ENCODE peak calls at places on chromosomes 7 and 10, in five cellular contexts. I is GM12878, H is HepG2, V is H1, F is K562. L is an unnamed sample.

GRCh38 chr10:102645388-102645740 is 1.1 kb downstream of the TRIM8 start:
- DNase-seq in I (no peak), H (peak; percentile 79), V (no peak), F (no peak), L (peak; percentile 63)

GRCh38 chr7:2399848-2400587 is 3.4 kb upstream of the CHST12 start:
- DNase-seq in I (no peak), H (peak; percentile 76), V (no peak), F (peak; percentile 46), L (no peak)

GRCh38 chr10:51928182-51928581 is 228.8 kb upstream of the CSTF2T start:
- DNase-seq in I (no peak), H (no peak), V (no peak), F (no peak), L (no peak)

GRCh38 chr10:32793033-32793432 is 165.0 kb downstream of the ITGB1 start:
- DNase-seq in I (no peak), H (no peak), V (no peak), F (no peak), L (no peak)

GRCh38 chr7:149205690-149206381 is 10.5 kb downstream of the ZNF282 start:
- DNase-seq in I (no peak), H (no peak), V (no peak), F (no peak), L (no peak)

GRCh38 chr10:123642293-123642692 is 23.9 kb upstream of the GPR26 start:
- DNase-seq in I (no peak), H (no peak), V (no peak), F (no peak), L (peak; percentile 22)

GRCh38 chr7:154167807-154168206 is 115.6 kb downstream of the DPP6 start:
- DNase-seq in I (no peak), H (no peak), V (no peak), F (no peak), L (no peak)

GRCh38 chr10:14356921-14357320 is 26.2 kb upstream of the FRMD4A start:
- DNase-seq in I (no peak), H (no peak), V (no peak), F (no peak), L (no peak)

GRCh38 chr7:147492621-147493020 is 1097.9 kb upstream of the C7orf33 start:
- DNase-seq in I (no peak), H (no peak), V (no peak), F (no peak), L (no peak)

DNA sequence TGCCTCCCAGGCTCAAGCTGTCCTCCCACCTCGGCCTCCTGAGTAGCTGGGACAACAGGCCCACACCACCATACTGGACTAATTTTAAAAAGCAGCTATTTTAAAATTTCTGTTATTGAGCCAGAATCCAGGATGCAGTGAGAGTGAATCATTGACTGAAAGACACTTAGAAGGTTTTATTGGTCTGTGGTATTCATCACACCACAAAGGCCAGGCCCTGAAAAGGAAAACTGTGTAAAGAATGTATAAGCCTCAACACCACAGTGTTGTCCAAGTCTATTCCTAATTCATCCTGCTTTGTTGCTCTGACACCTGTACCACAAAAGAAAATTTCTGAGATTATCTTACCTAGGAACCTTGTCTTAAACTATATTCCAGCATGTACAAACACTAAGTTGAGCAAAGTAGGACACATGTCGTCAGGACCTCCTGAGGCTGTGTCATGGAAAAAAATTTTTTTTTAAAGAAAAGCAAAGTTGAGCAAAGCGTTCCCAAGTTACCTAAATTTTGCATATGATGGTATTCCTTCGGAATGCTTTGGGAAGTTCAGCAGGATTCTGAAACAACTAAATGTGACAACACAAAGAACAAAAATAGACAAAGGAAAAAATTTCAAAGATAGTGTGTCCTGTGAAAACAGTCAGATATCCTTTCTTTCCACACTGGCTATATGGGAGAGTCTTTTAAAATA is 129.6 kb upstream of the MKLN1 start:
- DNase-seq in I (no peak), H (no peak), V (no peak), F (no peak), L (no peak)
- TF ChIP-seq CREB1 in I (no peak), H (no peak), V (no peak), F (no peak), L (no peak)

GRCh38 chr7:102410918-102411317 is 14.8 kb downstream of the PRKRIP1 start:
- DNase-seq in I (no peak), H (no peak), V (no peak), F (no peak), L (no peak)
- H3K4me1 ChIP-seq in I (peaks cover 30% of the 10 kb centered on the region), H (no peaks in the 10 kb centered on the region), V (no peaks in the 10 kb centered on the region), F (no peaks in the 10 kb centered on the region), L (no peaks in the 10 kb centered on the region)

GRCh38 chr7:129363-130221 is 62.8 kb upstream of the FAM20C start:
- DNase-seq in I (no peak), H (no peak), V (no peak), F (no peak), L (no peak)
- TF ChIP-seq CREB1 in I (no peak), H (no peak), V (no peak), F (no peak), L (no peak)

DNA sequence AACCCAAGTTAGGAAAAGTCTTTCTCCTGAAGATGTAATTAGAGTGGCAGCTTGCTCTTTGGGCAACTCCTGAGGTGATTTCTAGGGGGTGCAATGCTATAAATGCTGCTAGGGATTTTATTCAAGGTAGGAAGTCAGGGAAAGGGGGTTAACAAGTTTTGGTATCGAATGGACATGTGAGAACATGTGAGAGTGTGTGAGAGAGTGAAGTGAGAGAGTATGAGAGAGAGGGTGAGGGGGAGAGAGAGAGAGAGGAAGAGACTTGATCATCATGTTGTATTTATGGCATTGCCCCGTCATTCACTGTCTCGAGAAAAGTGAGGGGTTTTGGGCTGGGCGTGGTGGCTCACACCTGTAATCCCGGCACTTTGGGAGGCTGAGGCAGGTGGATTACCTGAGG is 50.9 kb downstream of the MCU start:
- DNase-seq in I (no peak), H (no peak), V (no peak), F (no peak), L (no peak)
- H3K4me1 ChIP-seq in I (no peaks in the 10 kb centered on the region), H (peaks cover 22% of the 10 kb centered on the region), V (no peaks in the 10 kb centered on the region), F (no peaks in the 10 kb centered on the region), L (peaks cover 30% of the 10 kb centered on the region)

GRCh38 chr7:5755704-5756131 is 25.7 kb downstream of the RNF216 start:
- DNase-seq in I (no peak), H (no peak), V (no peak), F (peak; percentile 47), L (no peak)
- TF ChIP-seq CREB1 in I (no peak), H (no peak), V (no peak), F (no peak), L (no peak)

GRCh38 chr7:140677496-140677895 is 4.8 kb downstream of the ADCK2 start:
- DNase-seq in I (no peak), H (no peak), V (no peak), F (no peak), L (no peak)

GRCh38 chr7:140674356-140674800 is 1.6 kb downstream of the ADCK2 start:
- DNase-seq in I (no peak), H (no peak), V (no peak), F (no peak), L (no peak)

GRCh38 chr7:140674899-140675701 is 2.4 kb downstream of the ADCK2 start:
- DNase-seq in I (no peak), H (peak; percentile 34), V (no peak), F (peak; percentile 69), L (peak; percentile 75)

GRCh38 chr7:140676303-140676702 is 3.6 kb downstream of the ADCK2 start:
- DNase-seq in I (no peak), H (no peak), V (no peak), F (no peak), L (no peak)

DNA sequence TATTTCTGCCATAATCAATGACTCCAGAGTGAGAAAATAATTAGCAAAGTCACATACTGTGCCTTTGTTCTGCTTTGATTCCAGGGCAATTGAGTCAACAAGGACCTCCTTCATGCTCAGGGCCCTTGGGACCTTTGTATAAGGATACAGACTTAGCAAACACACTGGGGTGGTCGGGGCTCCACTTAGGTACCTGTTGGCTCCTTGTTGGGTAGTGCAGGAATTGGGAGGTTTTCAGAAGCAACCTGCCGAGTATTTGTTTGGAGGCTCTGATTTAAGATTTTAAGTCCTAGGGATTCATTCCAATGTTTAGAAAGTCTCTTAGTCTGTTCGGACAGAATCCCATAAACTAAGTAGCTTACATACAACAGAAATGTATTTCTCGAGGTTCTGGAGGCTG is 3.0 kb downstream of the ADCK2 start:
- DNase-seq in I (no peak), H (no peak), V (no peak), F (no peak), L (no peak)
- H3K4me1 ChIP-seq in I (peaks cover 39% of the 10 kb centered on the region), H (peaks cover 16% of the 10 kb centered on the region), V (peaks cover 6% of the 10 kb centered on the region), F (peaks cover 18% of the 10 kb centered on the region), L (peaks cover 20% of the 10 kb centered on the region)

GRCh38 chr7:44152971-44153947 is 12.1 kb upstream of the MYL7 start:
- DNase-seq in I (no peak), H (no peak), V (no peak), F (no peak), L (peak; percentile 25)
- TF ChIP-seq CREB1 in I (no peak), H (no peak), V (no peak), F (no peak), L (no peak)

DNA sequence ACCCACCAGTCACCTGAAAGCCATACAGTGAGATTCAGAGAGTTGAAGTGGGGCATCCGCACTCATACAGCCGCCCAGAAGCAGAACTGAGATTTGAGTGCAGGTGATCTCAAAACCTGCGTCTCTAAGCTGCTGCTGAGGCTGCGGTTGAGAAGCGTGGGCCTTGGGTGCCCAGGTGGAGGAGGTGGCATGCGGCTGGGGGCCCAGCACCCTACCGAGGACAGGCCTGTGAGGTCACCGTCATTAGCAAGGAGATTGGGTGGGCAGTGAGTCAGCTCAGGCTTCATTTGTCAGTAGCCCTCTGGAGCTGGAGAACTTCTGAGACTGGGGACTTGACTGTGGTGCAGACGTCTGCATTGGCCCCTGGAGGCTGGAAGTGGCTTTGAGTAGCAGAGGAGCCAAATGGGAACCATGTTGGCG is 29.8 kb downstream of the ZMIZ1 start:
- DNase-seq in I (peak; percentile 57), H (no peak), V (no peak), F (no peak), L (no peak)
- H3K4me1 ChIP-seq in I (peaks cover 50% of the 10 kb centered on the region), H (peaks cover 88% of the 10 kb centered on the region), V (peaks cover 39% of the 10 kb centered on the region), F (peaks cover 41% of the 10 kb centered on the region), L (peaks cover 9% of the 10 kb centered on the region)

DNA sequence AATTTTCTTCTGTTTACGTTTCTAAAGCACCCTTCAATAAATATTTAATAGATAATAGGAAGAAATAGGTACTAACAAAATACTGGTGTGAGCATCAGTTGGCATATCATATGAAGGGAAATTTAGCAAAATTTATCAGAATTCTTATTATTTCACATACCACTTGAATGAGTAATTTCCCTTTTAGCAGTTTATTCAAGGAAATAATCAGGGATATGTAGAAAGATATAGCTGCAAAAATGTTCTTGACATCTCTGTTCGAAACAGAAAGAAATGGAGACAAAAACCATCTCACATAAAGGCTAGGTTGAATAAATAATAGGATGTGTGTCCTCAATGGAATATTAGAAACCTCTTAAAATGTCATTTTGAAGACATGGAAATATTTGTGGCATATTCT is 35.8 kb upstream of the PIP4K2A start:
- DNase-seq in I (no peak), H (no peak), V (no peak), F (no peak), L (no peak)
- TF ChIP-seq CREB1 in I (no peak), H (no peak), V (no peak), F (no peak), L (no peak)

L was measured in GM23338.